ENCODE peak calls at places on chromosomes 16 and 17, in eight cellular contexts. One of them, this sample, is unnamed.

GRCh38 chr17:66716236-66717026 is 118.5 kb upstream of the CACNG5 start:
- DNase-seq in breast epithelium: no peak
- DNase-seq in neural progenitor cell: peak
- DNase-seq in endothelial cell: peak
- DNase-seq in RWPE1: no peak
- DNase-seq in activated B cell treated with CpG ODN at 0.5 μM for 24 hours: no peak
- DNase-seq in D721Med: no peak
- DNase-seq in astrocyte of the cerebellum: no peak
- DNase-seq in this sample: no peak

GRCh38 chr16:2160915-2161551 is 5.5 kb downstream of the TRAF7 start:
- DNase-seq in neural progenitor cell: no peak
- DNase-seq in RWPE1: no peak
- DNase-seq in endothelial cell: no peak
- DNase-seq in breast epithelium: no peak
- DNase-seq in activated B cell treated with CpG ODN at 0.5 μM for 24 hours: no peak
- DNase-seq in astrocyte of the cerebellum: no peak
- DNase-seq in D721Med: no peak
- DNase-seq in this sample: no peak

GRCh38 chr16:22092143-22092933 is at the start of gene VWA3A:
- DNase-seq in D721Med: no peak
- DNase-seq in activated B cell treated with CpG ODN at 0.5 μM for 24 hours: no peak
- DNase-seq in astrocyte of the cerebellum: peak
- DNase-seq in neural progenitor cell: peak
- DNase-seq in breast epithelium: no peak
- DNase-seq in endothelial cell: peak
- DNase-seq in RWPE1: no peak
- DNase-seq in this sample: no peak

GRCh38 chr17:41178341-41178740 is 320 bp upstream of the KRTAP4-2 start:
- DNase-seq in endothelial cell: no peak
- DNase-seq in neural progenitor cell: no peak
- DNase-seq in astrocyte of the cerebellum: no peak
- DNase-seq in D721Med: no peak
- DNase-seq in breast epithelium: no peak
- DNase-seq in activated B cell treated with CpG ODN at 0.5 μM for 24 hours: no peak
- DNase-seq in RWPE1: no peak
- DNase-seq in this sample: no peak

GRCh38 chr17:30326816-30327215 is 7.0 kb downstream of the TMIGD1 start:
- DNase-seq in endothelial cell: no peak
- DNase-seq in breast epithelium: no peak
- DNase-seq in RWPE1: no peak
- DNase-seq in astrocyte of the cerebellum: no peak
- DNase-seq in neural progenitor cell: no peak
- DNase-seq in activated B cell treated with CpG ODN at 0.5 μM for 24 hours: no peak
- DNase-seq in D721Med: no peak
- DNase-seq in this sample: no peak

GRCh38 chr16:14496786-14497185 is 133.3 kb downstream of the PARN start:
- DNase-seq in neural progenitor cell: no peak
- DNase-seq in RWPE1: no peak
- DNase-seq in endothelial cell: no peak
- DNase-seq in astrocyte of the cerebellum: no peak
- DNase-seq in breast epithelium: no peak
- DNase-seq in activated B cell treated with CpG ODN at 0.5 μM for 24 hours: no peak
- DNase-seq in D721Med: no peak
- DNase-seq in this sample: no peak

GRCh38 chr17:18961634-18962493 is 9.9 kb downstream of the SLC5A10 start:
- DNase-seq in astrocyte of the cerebellum: no peak
- DNase-seq in endothelial cell: no peak
- DNase-seq in breast epithelium: no peak
- DNase-seq in activated B cell treated with CpG ODN at 0.5 μM for 24 hours: no peak
- DNase-seq in RWPE1: no peak
- DNase-seq in D721Med: no peak
- DNase-seq in neural progenitor cell: no peak
- DNase-seq in this sample: peak

GRCh38 chr17:17675925-17676534 is 5.2 kb upstream of the RAI1 start:
- DNase-seq in activated B cell treated with CpG ODN at 0.5 μM for 24 hours: no peak
- DNase-seq in endothelial cell: no peak
- DNase-seq in astrocyte of the cerebellum: no peak
- DNase-seq in breast epithelium: peak
- DNase-seq in D721Med: no peak
- DNase-seq in RWPE1: peak
- DNase-seq in neural progenitor cell: no peak
- DNase-seq in this sample: no peak

GRCh38 chr16:82138478-82139285 is 31.3 kb downstream of the MPHOSPH6 start:
- DNase-seq in astrocyte of the cerebellum: no peak
- DNase-seq in neural progenitor cell: no peak
- DNase-seq in RWPE1: peak
- DNase-seq in activated B cell treated with CpG ODN at 0.5 μM for 24 hours: no peak
- DNase-seq in breast epithelium: no peak
- DNase-seq in endothelial cell: no peak
- DNase-seq in D721Med: no peak
- DNase-seq in this sample: no peak

GRCh38 chr17:39225974-39226683 is 384 bp upstream of the STAC2 start:
- DNase-seq in astrocyte of the cerebellum: no peak
- DNase-seq in RWPE1: no peak
- DNase-seq in activated B cell treated with CpG ODN at 0.5 μM for 24 hours: no peak
- DNase-seq in neural progenitor cell: peak
- DNase-seq in endothelial cell: peak
- DNase-seq in D721Med: peak
- DNase-seq in breast epithelium: peak
- DNase-seq in this sample: no peak

GRCh38 chr17:48322060-48322459 is 108.0 kb downstream of the SKAP1 start:
- DNase-seq in breast epithelium: no peak
- DNase-seq in astrocyte of the cerebellum: peak
- DNase-seq in activated B cell treated with CpG ODN at 0.5 μM for 24 hours: no peak
- DNase-seq in neural progenitor cell: no peak
- DNase-seq in D721Med: no peak
- DNase-seq in endothelial cell: no peak
- DNase-seq in RWPE1: no peak
- DNase-seq in this sample: no peak

GRCh38 chr17:77487211-77487629 is 346.5 kb downstream of the SEC14L1 start:
- DNase-seq in RWPE1: no peak
- DNase-seq in breast epithelium: no peak
- DNase-seq in neural progenitor cell: no peak
- DNase-seq in D721Med: no peak
- DNase-seq in activated B cell treated with CpG ODN at 0.5 μM for 24 hours: no peak
- DNase-seq in endothelial cell: no peak
- DNase-seq in astrocyte of the cerebellum: no peak
- DNase-seq in this sample: no peak

GRCh38 chr16:79811541-79811940 is 211.0 kb upstream of the MAF start:
- DNase-seq in neural progenitor cell: no peak
- DNase-seq in RWPE1: peak
- DNase-seq in breast epithelium: no peak
- DNase-seq in endothelial cell: no peak
- DNase-seq in activated B cell treated with CpG ODN at 0.5 μM for 24 hours: no peak
- DNase-seq in astrocyte of the cerebellum: no peak
- DNase-seq in D721Med: no peak
- DNase-seq in this sample: no peak

GRCh38 chr17:44911133-44912001 is 3.9 kb downstream of the GFAP start:
- DNase-seq in breast epithelium: no peak
- DNase-seq in astrocyte of the cerebellum: no peak
- DNase-seq in endothelial cell: peak
- DNase-seq in RWPE1: no peak
- DNase-seq in neural progenitor cell: peak
- DNase-seq in D721Med: peak
- DNase-seq in activated B cell treated with CpG ODN at 0.5 μM for 24 hours: peak
- DNase-seq in this sample: peak

GRCh38 chr17:46078675-46079074 is 79.6 kb downstream of the STH start:
- DNase-seq in astrocyte of the cerebellum: no peak
- DNase-seq in neural progenitor cell: no peak
- DNase-seq in activated B cell treated with CpG ODN at 0.5 μM for 24 hours: no peak
- DNase-seq in endothelial cell: no peak
- DNase-seq in D721Med: no peak
- DNase-seq in breast epithelium: no peak
- DNase-seq in RWPE1: no peak
- DNase-seq in this sample: no peak

GRCh38 chr17:1455291-1455747 is 713 bp downstream of the CRK start:
- DNase-seq in RWPE1: peak
- DNase-seq in astrocyte of the cerebellum: no peak
- DNase-seq in endothelial cell: peak
- DNase-seq in D721Med: no peak
- DNase-seq in breast epithelium: peak
- DNase-seq in activated B cell treated with CpG ODN at 0.5 μM for 24 hours: peak
- DNase-seq in neural progenitor cell: peak
- DNase-seq in this sample: no peak

GRCh38 chr17:65750166-65750565 is 188.7 kb upstream of the AXIN2 start:
- DNase-seq in neural progenitor cell: no peak
- DNase-seq in breast epithelium: no peak
- DNase-seq in RWPE1: no peak
- DNase-seq in endothelial cell: no peak
- DNase-seq in astrocyte of the cerebellum: no peak
- DNase-seq in D721Med: no peak
- DNase-seq in activated B cell treated with CpG ODN at 0.5 μM for 24 hours: no peak
- DNase-seq in this sample: no peak

GRCh38 chr17:9472541-9472940 is 103.1 kb downstream of the STX8 start:
- DNase-seq in neural progenitor cell: no peak
- DNase-seq in breast epithelium: no peak
- DNase-seq in D721Med: no peak
- DNase-seq in astrocyte of the cerebellum: no peak
- DNase-seq in activated B cell treated with CpG ODN at 0.5 μM for 24 hours: no peak
- DNase-seq in endothelial cell: no peak
- DNase-seq in RWPE1: no peak
- DNase-seq in this sample: no peak

GRCh38 chr17:31256936-31257335 is 40.1 kb downstream of the OMG start:
- DNase-seq in activated B cell treated with CpG ODN at 0.5 μM for 24 hours: no peak
- DNase-seq in RWPE1: no peak
- DNase-seq in endothelial cell: no peak
- DNase-seq in neural progenitor cell: no peak
- DNase-seq in breast epithelium: no peak
- DNase-seq in astrocyte of the cerebellum: no peak
- DNase-seq in D721Med: no peak
- DNase-seq in this sample: no peak

GRCh38 chr17:67974598-67975066 is 21.6 kb downstream of the C17orf58 start:
- DNase-seq in RWPE1: no peak
- DNase-seq in endothelial cell: no peak
- DNase-seq in breast epithelium: no peak
- DNase-seq in neural progenitor cell: peak
- DNase-seq in activated B cell treated with CpG ODN at 0.5 μM for 24 hours: no peak
- DNase-seq in D721Med: no peak
- DNase-seq in astrocyte of the cerebellum: no peak
- DNase-seq in this sample: no peak

GRCh38 chr17:79624658-79625478 is 14.0 kb upstream of the RBFOX3 start:
- DNase-seq in endothelial cell: no peak
- DNase-seq in neural progenitor cell: no peak
- DNase-seq in D721Med: no peak
- DNase-seq in RWPE1: no peak
- DNase-seq in activated B cell treated with CpG ODN at 0.5 μM for 24 hours: no peak
- DNase-seq in breast epithelium: no peak
- DNase-seq in astrocyte of the cerebellum: no peak
- DNase-seq in this sample: peak

DNA sequence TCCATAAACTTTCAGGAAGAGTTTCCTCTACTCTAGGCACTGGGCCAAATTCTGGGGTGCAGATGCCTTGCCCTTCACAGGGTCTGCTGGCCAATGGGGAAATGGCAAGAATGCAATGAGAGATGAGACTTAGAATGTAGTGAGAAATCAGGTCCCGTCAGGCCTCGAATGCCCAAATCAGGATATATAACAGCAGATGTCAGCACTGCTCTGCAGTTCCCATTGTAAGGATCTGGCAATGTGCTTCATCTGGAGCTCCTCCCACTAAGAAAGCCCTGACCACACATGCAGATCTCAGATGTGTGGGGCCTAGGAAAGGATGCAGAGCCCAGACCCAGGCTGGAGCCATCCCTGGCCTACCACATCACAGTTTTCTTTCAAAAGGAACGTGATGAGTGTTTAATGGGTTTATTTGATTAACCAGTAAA is 13.9 kb upstream of the LPCAT2 start:
- DNase-seq in astrocyte of the cerebellum: peak
- DNase-seq in endothelial cell: no peak
- DNase-seq in RWPE1: peak
- DNase-seq in breast epithelium: no peak
- DNase-seq in neural progenitor cell: peak
- DNase-seq in D721Med: no peak
- DNase-seq in activated B cell treated with CpG ODN at 0.5 μM for 24 hours: no peak
- DNase-seq in this sample: no peak
- TF ChIP-seq CTCF in astrocyte of the cerebellum: peak
- TF ChIP-seq CTCF in endothelial cell: no peak
- TF ChIP-seq CTCF in RWPE1: no peak
- TF ChIP-seq CTCF in breast epithelium: no peak
- TF ChIP-seq CTCF in neural progenitor cell: peak
- TF ChIP-seq CTCF in D721Med: peak
- TF ChIP-seq CTCF in activated B cell treated with CpG ODN at 0.5 μM for 24 hours: no peak
- TF ChIP-seq CTCF in this sample: peak

DNA sequence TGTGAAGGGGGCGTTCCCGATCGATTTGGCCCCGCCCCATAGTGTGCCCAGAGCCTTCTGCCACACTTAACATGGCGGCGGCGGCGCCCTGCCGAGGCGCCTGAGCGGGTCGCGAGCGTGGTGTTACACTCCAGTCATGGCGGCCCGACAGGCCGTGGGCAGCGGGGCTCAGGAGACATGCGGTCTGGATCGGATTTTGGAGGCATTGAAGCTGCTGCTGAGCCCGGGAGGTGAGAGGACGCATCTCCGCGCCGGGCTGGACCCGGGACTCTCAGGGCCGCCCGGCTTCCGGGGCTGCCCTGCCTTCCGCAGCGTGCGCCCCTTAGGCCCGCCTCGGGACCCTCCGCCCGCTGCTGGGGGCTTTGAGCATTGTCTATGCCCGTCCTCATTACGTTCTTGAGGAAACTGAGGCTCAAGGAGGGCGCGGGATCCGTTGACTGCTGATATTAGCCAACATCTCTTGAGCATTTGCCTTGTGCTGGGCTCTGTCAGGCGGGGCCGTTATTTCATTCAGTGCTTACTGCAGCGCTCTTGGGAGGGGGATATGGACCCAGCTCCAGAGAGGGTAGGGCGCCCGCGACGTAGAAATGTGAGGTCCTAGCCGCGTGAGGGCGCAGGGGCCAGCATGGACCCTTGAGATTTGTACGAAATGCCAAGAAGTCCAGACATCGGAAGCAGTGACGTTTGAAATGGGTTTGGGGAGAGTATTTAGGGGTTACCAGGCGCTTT is at the start of gene TANGO6:
- DNase-seq in breast epithelium: peak
- DNase-seq in RWPE1: peak
- DNase-seq in D721Med: no peak
- DNase-seq in neural progenitor cell: peak
- DNase-seq in endothelial cell: peak
- DNase-seq in activated B cell treated with CpG ODN at 0.5 μM for 24 hours: peak
- DNase-seq in astrocyte of the cerebellum: peak
- DNase-seq in this sample: peak
- TF ChIP-seq CTCF in breast epithelium: no peak
- TF ChIP-seq CTCF in RWPE1: peak
- TF ChIP-seq CTCF in D721Med: peak
- TF ChIP-seq CTCF in neural progenitor cell: peak
- TF ChIP-seq CTCF in endothelial cell: no peak
- TF ChIP-seq CTCF in activated B cell treated with CpG ODN at 0.5 μM for 24 hours: no peak
- TF ChIP-seq CTCF in astrocyte of the cerebellum: peak
- TF ChIP-seq CTCF in this sample: no peak

GRCh38 chr16:55495616-55496289 is 13.1 kb upstream of the LPCAT2 start:
- DNase-seq in neural progenitor cell: no peak
- DNase-seq in breast epithelium: no peak
- DNase-seq in endothelial cell: no peak
- DNase-seq in astrocyte of the cerebellum: peak
- DNase-seq in activated B cell treated with CpG ODN at 0.5 μM for 24 hours: no peak
- DNase-seq in RWPE1: peak
- DNase-seq in D721Med: no peak
- DNase-seq in this sample: no peak
- TF ChIP-seq CTCF in neural progenitor cell: no peak
- TF ChIP-seq CTCF in breast epithelium: no peak
- TF ChIP-seq CTCF in endothelial cell: no peak
- TF ChIP-seq CTCF in astrocyte of the cerebellum: no peak
- TF ChIP-seq CTCF in activated B cell treated with CpG ODN at 0.5 μM for 24 hours: no peak
- TF ChIP-seq CTCF in RWPE1: no peak
- TF ChIP-seq CTCF in D721Med: no peak
- TF ChIP-seq CTCF in this sample: no peak

GRCh38 chr17:76365256-76365903 is 11.7 kb upstream of the PRPSAP1 start:
- DNase-seq in breast epithelium: no peak
- DNase-seq in neural progenitor cell: peak
- DNase-seq in endothelial cell: no peak
- DNase-seq in astrocyte of the cerebellum: no peak
- DNase-seq in activated B cell treated with CpG ODN at 0.5 μM for 24 hours: no peak
- DNase-seq in RWPE1: no peak
- DNase-seq in D721Med: no peak
- DNase-seq in this sample: no peak
- TF ChIP-seq CTCF in breast epithelium: no peak
- TF ChIP-seq CTCF in neural progenitor cell: peak
- TF ChIP-seq CTCF in endothelial cell: no peak
- TF ChIP-seq CTCF in astrocyte of the cerebellum: peak
- TF ChIP-seq CTCF in activated B cell treated with CpG ODN at 0.5 μM for 24 hours: no peak
- TF ChIP-seq CTCF in RWPE1: no peak
- TF ChIP-seq CTCF in D721Med: peak
- TF ChIP-seq CTCF in this sample: peak

This sample was measured in CD14-positive monocyte.